ENCODE peak calls at places on chromosomes 1 and 21, in seven cellular contexts. Z is colonic mucosa, B is mesothelial cell of epicardium, L is activated B cell treated with CpG ODN at 0.5 μM for 24 hours, S is bronchial epithelial cell, X is H9, Y is ovary. M is an unnamed sample.
A peak's percentile ranks its signal among the peaks of the same experiment; 100 is the strongest.

GRCh38 chr1:154433161-154433681 is 28.1 kb downstream of the IL6R start:
- DNase-seq in L (no peak), Y (no peak), B (no peak), S (peak; percentile 95), X (no peak), Z (no peak), M (no peak)

GRCh38 chr1:225772323-225772768 is 5.3 kb upstream of the SRP9 start:
- DNase-seq in X (peak; percentile 91), B (peak; percentile 83), S (peak; percentile 89), L (no peak), Z (peak; percentile 92), Y (peak; percentile 84), M (peak; percentile 52)

GRCh38 chr1:178107823-178108222 is 13.9 kb downstream of the RASAL2 start:
- DNase-seq in S (peak; percentile 44), X (no peak), B (no peak), L (no peak), Y (no peak), Z (no peak), M (no peak)

GRCh38 chr1:203441811-203442210 is 33.8 kb upstream of the PRELP start:
- DNase-seq in Y (no peak), B (no peak), Z (no peak), S (no peak), L (no peak), X (no peak), M (no peak)

GRCh38 chr1:76156987-76157386 is 82.4 kb downstream of the ST6GALNAC3 start:
- DNase-seq in Y (no peak), S (no peak), B (no peak), Z (no peak), L (no peak), X (no peak), M (no peak)

GRCh38 chr1:18927654-18928272 is 25.4 kb upstream of the ALDH4A1 start:
- DNase-seq in X (no peak), B (no peak), Z (no peak), L (no peak), Y (no peak), S (peak; percentile 44), M (peak; percentile 71)

GRCh38 chr1:6918908-6919511 is 133.8 kb downstream of the CAMTA1 start:
- DNase-seq in X (no peak), S (peak; percentile 33), B (no peak), L (no peak), Y (no peak), Z (no peak), M (no peak)

GRCh38 chr1:18948913-18949688 is 7.4 kb downstream of the IFFO2 start:
- DNase-seq in S (no peak), L (no peak), Z (peak; percentile 50), Y (no peak), B (no peak), X (no peak), M (no peak)

GRCh38 chr1:10730985-10731384 is 65.5 kb downstream of the CASZ1 start:
- DNase-seq in Z (no peak), S (peak; percentile 95), X (no peak), L (no peak), Y (no peak), B (no peak), M (no peak)

GRCh38 chr21:46065215-46065992 is 32.5 kb upstream of the COL6A2 start:
- DNase-seq in Y (peak; percentile 63), X (peak; percentile 30), B (no peak), S (no peak), L (no peak), Z (no peak), M (no peak)

GRCh38 chr1:181190362-181191035 is 102.0 kb downstream of the IER5 start:
- DNase-seq in Z (no peak), X (no peak), B (no peak), S (no peak), Y (no peak), L (no peak), M (no peak)

GRCh38 chr1:172909606-172910326 is 141.0 kb downstream of the TNFSF18 start:
- DNase-seq in Y (no peak), L (no peak), S (peak; percentile 68), B (no peak), X (no peak), Z (no peak), M (no peak)

GRCh38 chr1:57325117-57325516 is 98.7 kb downstream of the DAB1 start:
- DNase-seq in X (no peak), Z (no peak), L (no peak), B (no peak), S (no peak), Y (no peak), M (no peak)

GRCh38 chr1:94669213-94669612 is 127.7 kb upstream of the F3 start:
- DNase-seq in B (no peak), S (no peak), X (no peak), Y (no peak), Z (no peak), L (no peak), M (no peak)

GRCh38 chr21:29376556-29376955 is 77.8 kb downstream of the BACH1 start:
- DNase-seq in Y (no peak), Z (peak; percentile 52), X (peak; percentile 84), L (peak; percentile 32), S (peak; percentile 17), B (no peak), M (peak; percentile 42)
- TF ChIP-seq CTCF in Y (no peak), Z (peak; percentile 29), X (peak; percentile 78), L (no peak), S (peak; percentile 49), B (no peak), M (peak; percentile 66)

GRCh38 chr1:168092566-168093355 is 44.0 kb downstream of the GPR161 start:
- DNase-seq in X (peak; percentile 52), Y (no peak), S (peak; percentile 17), L (no peak), Z (peak; percentile 20), B (no peak), M (no peak)
- TF ChIP-seq CTCF in X (peak; percentile 48), Y (no peak), S (peak; percentile 38), L (no peak), Z (no peak), B (no peak), M (peak; percentile 34)

GRCh38 chr1:229087339-229087738 is 183.6 kb upstream of the RAB4A start:
- DNase-seq in X (no peak), S (no peak), B (no peak), Z (no peak), L (no peak), Y (no peak), M (no peak)
- TF ChIP-seq CTCF in X (no peak), S (no peak), B (no peak), Z (no peak), L (no peak), Y (no peak), M (no peak)

DNA sequence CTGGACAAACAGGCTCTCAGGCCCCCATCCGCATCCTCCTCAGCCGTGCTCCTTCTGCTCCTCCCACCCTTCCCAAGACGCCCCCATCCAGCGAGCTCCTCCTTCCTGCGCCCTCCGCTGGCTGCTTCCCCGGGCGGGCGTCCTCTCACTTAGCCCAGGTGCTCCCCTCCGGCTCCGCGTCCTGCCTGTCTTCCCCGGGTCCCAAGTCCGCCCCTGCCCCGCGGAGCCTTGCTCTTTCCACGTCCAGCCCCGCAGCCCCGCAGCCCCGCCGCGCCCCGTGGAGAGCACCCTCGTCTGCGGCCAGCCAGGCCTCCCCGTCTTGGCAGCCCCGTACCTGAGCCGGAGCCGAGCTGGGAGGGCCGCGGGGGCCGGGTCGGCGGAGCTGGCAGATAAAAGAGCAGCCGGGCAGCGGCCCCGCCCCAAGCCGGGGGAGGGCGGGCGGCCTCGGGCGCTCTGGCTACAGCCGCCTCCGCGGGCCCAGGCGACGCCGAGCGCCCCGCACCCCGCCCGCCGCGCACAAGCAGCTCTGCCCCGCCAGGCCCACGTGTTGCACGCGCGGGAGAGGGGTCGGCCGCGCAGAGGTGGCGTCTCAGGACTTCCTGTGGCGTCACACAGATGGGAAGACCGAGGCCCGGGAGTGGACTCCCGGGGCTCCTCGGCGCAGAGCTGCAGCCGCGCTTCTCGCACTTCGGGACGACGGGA is at the start of gene PAQR7:
- DNase-seq in Y (peak; percentile 86), L (peak; percentile 68), X (peak; percentile 80), B (peak; percentile 79), Z (peak; percentile 78), S (peak; percentile 49), M (peak; percentile 86)
- TF ChIP-seq CTCF in Y (no peak), L (no peak), X (peak; percentile 20), B (no peak), Z (no peak), S (peak; percentile 20), M (no peak)

GRCh38 chr1:86687595-86687994 is 16.8 kb upstream of the SH3GLB1 start:
- DNase-seq in B (no peak), S (peak; percentile 52), X (no peak), Z (no peak), Y (no peak), L (no peak), M (no peak)
- TF ChIP-seq CTCF in B (no peak), S (no peak), X (no peak), Z (no peak), Y (no peak), L (no peak), M (no peak)

DNA sequence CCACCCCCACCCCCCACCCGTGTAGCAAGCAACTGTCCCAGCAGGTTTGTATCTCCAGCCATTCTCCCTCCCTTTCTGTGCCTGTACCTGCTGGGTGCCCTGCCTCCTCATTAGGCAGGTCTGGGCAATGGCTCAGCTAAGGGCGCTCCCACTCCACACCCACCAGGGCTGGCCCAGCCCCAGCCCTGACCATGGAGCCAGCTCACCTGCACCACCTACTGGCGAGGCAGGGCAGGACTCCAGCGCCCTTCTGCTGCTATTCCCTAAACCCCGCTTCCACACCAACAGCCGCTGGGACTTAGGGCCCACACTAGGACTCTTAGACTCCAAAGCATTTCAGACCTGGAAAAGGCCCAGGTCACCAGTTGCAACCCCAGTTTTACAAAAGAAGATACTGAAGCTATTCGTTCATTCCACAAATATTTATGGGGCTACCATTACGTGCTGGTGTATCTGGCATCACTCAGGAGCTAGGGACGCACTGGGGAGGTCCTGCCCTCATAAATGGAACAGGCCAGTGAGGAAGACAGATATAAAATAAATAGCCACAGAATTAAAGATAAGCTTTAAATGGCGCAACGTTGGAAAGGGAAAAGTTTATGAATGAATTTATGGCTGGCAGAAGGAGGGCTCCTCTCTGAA is 24.0 kb downstream of the PGLYRP3 start:
- DNase-seq in L (no peak), Z (peak; percentile 29), B (no peak), Y (no peak), X (peak; percentile 69), S (peak; percentile 86), M (peak; percentile 54)
- TF ChIP-seq CTCF in L (no peak), Z (peak; percentile 34), B (peak; percentile 15), Y (no peak), X (peak; percentile 85), S (peak; percentile 89), M (peak; percentile 82)

DNA sequence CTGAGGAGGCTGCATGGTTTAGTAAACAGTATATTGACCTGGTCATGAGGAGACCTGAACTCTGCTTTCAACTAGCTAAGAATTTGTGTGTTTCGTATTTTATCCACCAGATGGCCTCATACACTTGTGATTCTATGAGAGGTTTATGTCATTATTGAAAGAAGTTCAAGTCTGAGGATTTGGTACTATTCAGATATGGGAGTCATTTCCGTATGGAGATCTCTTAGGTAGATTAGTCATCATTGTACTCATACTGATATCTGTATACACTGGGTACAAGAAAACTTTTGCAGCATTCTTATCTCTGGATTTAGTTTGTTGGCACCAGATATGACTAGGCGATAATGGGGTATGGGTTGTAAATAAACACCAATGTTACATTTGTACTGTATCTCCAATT is 26.6 kb downstream of the ATF6 start:
- DNase-seq in Y (no peak), B (no peak), Z (no peak), X (no peak), L (no peak), S (peak; percentile 96), M (peak; percentile 26)
- TF ChIP-seq CTCF in Y (peak; percentile 46), B (peak; percentile 71), Z (peak; percentile 39), X (peak; percentile 72), L (no peak), S (peak; percentile 31), M (peak; percentile 47)

GRCh38 chr21:43619856-43620255 is 39.4 kb downstream of the HSF2BP start:
- DNase-seq in Z (no peak), B (no peak), Y (no peak), X (no peak), L (no peak), S (no peak), M (no peak)
- TF ChIP-seq CTCF in Z (peak; percentile 27), B (no peak), Y (no peak), X (peak; percentile 56), L (no peak), S (peak; percentile 10), M (no peak)

M was measured in GM13977.